ENCODE peak calls at places on chromosomes 7 and 10, in eight cellular contexts. T is A549, D is breast epithelium, H is ovary, C is heart left ventricle, U is sigmoid colon, Y is testis, Z is uterus. O is an unnamed sample.

GRCh38 chr10:20405050-20405449 is 492.1 kb downstream of the NEBL start:
- DNase-seq in T (no peak), Z (no peak), U (no peak), H (no peak), Y (no peak), D (no peak), C (no peak), O (no peak)

GRCh38 chr10:129426670-129427069 is 40.4 kb upstream of the MGMT start:
- DNase-seq in U (no peak), D (no peak), Z (no peak), C (no peak), T (no peak), H (no peak), Y (no peak), O (no peak)

GRCh38 chr7:36889182-36889581 is 164.9 kb upstream of the AOAH start:
- DNase-seq in U (no peak), Y (no peak), Z (no peak), C (no peak), H (no peak), T (no peak), D (no peak), O (no peak)

GRCh38 chr10:124704428-124704805 is 39.8 kb downstream of the FAM53B start:
- DNase-seq in T (no peak), U (no peak), Y (no peak), C (no peak), H (peak; percentile 41), D (no peak), Z (no peak), O (no peak)

GRCh38 chr7:7100432-7100849 is 81.9 kb upstream of the C1GALT1 start:
- DNase-seq in D (no peak), H (no peak), U (no peak), Y (no peak), C (no peak), Z (no peak), T (no peak), O (peak; percentile 100)

GRCh38 chr7:74334026-74334425 is 44.8 kb downstream of the CLIP2 start:
- DNase-seq in T (no peak), C (peak; percentile 24), H (no peak), U (no peak), D (no peak), Z (no peak), Y (no peak), O (no peak)

GRCh38 chr7:107234436-107234835 is 65.6 kb downstream of the HBP1 start:
- DNase-seq in T (no peak), H (no peak), D (no peak), Z (no peak), U (no peak), Y (no peak), C (no peak), O (no peak)

GRCh38 chr7:88522771-88523316 is 216.2 kb upstream of the STEAP4 start:
- DNase-seq in H (no peak), Y (no peak), Z (no peak), C (no peak), D (no peak), U (no peak), T (no peak), O (no peak)

GRCh38 chr7:133015879-133016278 is 66.0 kb downstream of the CHCHD3 start:
- DNase-seq in H (no peak), C (no peak), Z (no peak), U (no peak), T (no peak), D (no peak), Y (no peak), O (peak; percentile 34)

GRCh38 chr10:33355267-33355666 is 20.8 kb upstream of the NRP1 start:
- DNase-seq in U (no peak), Z (no peak), Y (no peak), T (no peak), D (no peak), C (no peak), H (no peak), O (no peak)

GRCh38 chr10:4254101-4254994 is 469.3 kb upstream of the KLF6 start:
- DNase-seq in H (no peak), T (no peak), Y (no peak), D (no peak), U (no peak), C (no peak), Z (no peak), O (no peak)

GRCh38 chr10:102476466-102477141 is 25.3 kb upstream of the C10orf95 start:
- DNase-seq in Y (no peak), T (no peak), D (no peak), U (no peak), Z (no peak), C (no peak), H (no peak), O (no peak)

GRCh38 chr7:39624202-39624807 is 933 bp downstream of the RALA start:
- DNase-seq in H (no peak), Z (no peak), T (no peak), Y (peak; percentile 39), C (no peak), D (no peak), U (no peak), O (peak; percentile 32)
- TF ChIP-seq POLR2A in H (no peak), Z (no peak), T (no peak), Y (no peak), C (no peak), D (no peak), U (no peak), O (no peak)

DNA sequence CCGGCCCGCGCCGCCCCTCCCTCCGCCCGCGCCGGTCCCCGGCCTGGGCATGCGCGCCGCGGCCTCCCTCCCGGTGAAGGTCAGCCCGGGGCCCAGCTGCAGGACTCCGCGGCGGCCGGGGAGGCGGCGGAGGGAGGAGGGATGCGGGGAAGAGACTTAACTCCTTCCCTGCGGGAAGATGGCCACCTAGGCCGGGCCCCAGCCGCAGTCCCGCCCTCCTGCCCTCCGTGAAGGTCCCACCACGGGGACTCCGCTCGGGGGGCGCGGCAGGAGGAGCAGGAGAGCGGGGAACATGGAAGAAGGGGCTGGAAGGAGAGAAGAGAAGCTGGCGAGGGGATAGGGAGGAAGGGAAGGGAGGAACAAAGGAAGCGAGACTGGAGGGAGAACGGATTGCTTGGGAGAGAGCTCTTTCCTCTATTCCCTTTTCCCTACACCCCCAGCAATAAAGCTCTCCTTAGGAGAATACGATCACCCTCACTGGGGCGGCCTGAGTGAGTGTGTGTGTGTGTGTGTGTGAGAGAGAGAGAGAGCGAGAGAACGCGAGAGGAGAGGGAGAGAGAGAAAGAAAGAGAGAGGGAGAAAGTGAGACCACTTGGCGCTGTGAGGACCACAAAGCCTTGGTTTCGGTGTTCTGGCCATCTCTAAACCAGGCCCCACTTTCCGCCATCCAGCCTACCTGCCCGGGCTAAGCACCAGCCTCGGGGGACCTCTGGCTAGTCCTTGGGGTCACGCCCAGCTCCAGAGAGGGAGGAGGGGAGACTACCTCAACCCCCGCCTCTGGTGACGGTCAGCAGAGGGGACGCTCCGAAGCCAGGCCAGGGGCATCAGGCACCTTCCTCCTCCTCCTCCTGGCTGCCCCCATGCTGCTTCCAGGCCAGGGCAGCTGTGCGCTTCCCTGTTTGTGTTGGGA is 3.7 kb upstream of the SMARCD3 start:
- DNase-seq in Z (peak; percentile 78), C (peak; percentile 82), H (peak; percentile 88), D (no peak), U (peak; percentile 89), Y (peak; percentile 74), T (peak; percentile 84), O (no peak)
- TF ChIP-seq POLR2A in Z (peak; percentile 40), C (no peak), H (peak; percentile 37), D (no peak), U (peak; percentile 45), Y (no peak), T (peak; percentile 60), O (no peak)

DNA sequence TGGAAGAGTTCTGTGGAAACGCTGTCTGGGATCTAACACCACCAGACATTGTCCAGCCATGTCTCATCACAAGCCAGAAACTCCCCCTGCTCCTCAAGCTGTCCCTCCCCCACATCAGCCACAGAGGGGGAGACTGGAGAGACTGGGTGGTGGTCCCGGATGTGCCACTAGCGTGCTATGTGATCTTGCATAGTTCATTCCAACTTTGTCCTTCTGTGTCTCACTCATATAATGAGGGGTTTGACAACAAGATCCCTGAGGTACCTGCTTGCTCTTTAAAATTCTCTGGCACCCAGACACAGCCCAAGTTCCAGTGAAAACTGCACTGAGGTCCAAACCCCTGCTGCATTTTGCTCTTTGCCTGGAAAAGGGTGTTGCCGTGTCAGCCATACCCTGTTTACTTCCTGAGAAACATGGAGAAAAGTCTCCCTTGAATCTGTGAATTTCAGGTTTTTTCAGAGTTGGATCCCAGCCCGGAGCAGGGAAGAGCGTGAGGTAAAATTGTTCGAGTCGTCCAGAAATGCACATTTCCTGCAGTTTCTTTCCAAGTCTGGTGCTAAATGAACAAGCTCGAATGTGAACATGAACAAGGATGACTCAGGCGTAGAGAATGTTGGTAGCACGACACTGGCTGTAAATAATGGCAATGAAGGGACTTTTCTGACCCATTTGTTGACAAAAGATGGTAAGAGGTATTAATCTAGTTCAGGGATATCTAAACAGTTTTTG is 156.6 kb downstream of the CCDC3 start:
- DNase-seq in Y (peak; percentile 64), U (peak; percentile 70), T (peak; percentile 45), H (no peak), Z (peak; percentile 63), C (peak; percentile 36), D (no peak), O (no peak)
- TF ChIP-seq POLR2A in Y (no peak), U (no peak), T (no peak), H (no peak), Z (no peak), C (no peak), D (no peak), O (no peak)

GRCh38 chr7:157499121-157499834 is 162.5 kb downstream of the DNAJB6 start:
- DNase-seq in Z (peak; percentile 3), C (no peak), D (no peak), U (peak; percentile 37), T (no peak), H (peak; percentile 24), Y (peak; percentile 3), O (no peak)
- TF ChIP-seq POLR2A in Z (no peak), C (no peak), D (no peak), U (no peak), T (no peak), H (no peak), Y (no peak), O (no peak)

GRCh38 chr7:94509879-94510581 is 421 bp downstream of the CASD1 start:
- DNase-seq in U (peak; percentile 77), D (peak; percentile 62), C (peak; percentile 66), T (peak; percentile 74), Z (peak; percentile 57), H (peak; percentile 79), Y (peak; percentile 82), O (peak; percentile 78)
- TF ChIP-seq POLR2A in U (no peak), D (no peak), C (no peak), T (peak; percentile 71), Z (peak; percentile 62), H (no peak), Y (no peak), O (peak; percentile 71)

GRCh38 chr7:64667311-64667710 is 1.4 kb downstream of the ZNF107 start:
- DNase-seq in Y (no peak), H (no peak), U (no peak), C (no peak), Z (no peak), T (no peak), D (no peak), O (peak; percentile 4)

GRCh38 chr7:64665980-64666674 is at the start of gene ZNF107:
- DNase-seq in Y (peak; percentile 97), Z (peak; percentile 93), U (peak; percentile 98), D (peak; percentile 94), C (peak; percentile 93), H (peak; percentile 93), T (peak; percentile 95), O (peak; percentile 92)
- TF ChIP-seq POLR2A in Y (no peak), Z (peak; percentile 38), U (no peak), D (peak; percentile 63), C (no peak), H (no peak), T (peak; percentile 53), O (peak; percentile 86)

GRCh38 chr10:103855424-103855823 is at the start of gene SH3PXD2A:
- DNase-seq in D (no peak), U (peak; percentile 73), C (peak; percentile 72), T (peak; percentile 62), Y (no peak), Z (peak; percentile 52), H (peak; percentile 74), O (no peak)
- TF ChIP-seq POLR2A in D (no peak), U (no peak), C (no peak), T (no peak), Y (no peak), Z (peak; percentile 40), H (no peak), O (no peak)

O was measured in erythroblast.